ENCODE peak calls at places on chromosomes 13 and 19, in nine cellular contexts. P is NCI-H2081; E is stimulated activated CD8-positive, alpha-beta memory T cell treated with anti-CD3 and anti-CD28 coated beads, Interleukin-4, amount 100 ng/mL, for 24 hours; A is Daoy; H is K562; R is hypothalamus; O is cardiac muscle cell; K is NCI-H524; Q is hepatocyte. N is an unnamed sample.

GRCh38 chr13:85655040-85655439 is 144.2 kb downstream of the SLITRK6 start:
- DNase-seq in Q (no peak), A (no peak), P (no peak), H (no peak), O (no peak), E (no peak), R (no peak), K (no peak), N (no peak)

GRCh38 chr19:55344444-55344843 is 4.8 kb downstream of the KMT5C start:
- DNase-seq in K (no peak), H (no peak), A (no peak), Q (no peak), O (no peak), E (no peak), R (no peak), P (peak; percentile 70), N (peak; percentile 70)

GRCh38 chr13:24187185-24187584 is 26.7 kb downstream of the SPATA13 start:
- DNase-seq in A (no peak), Q (peak; percentile 22), O (peak; percentile 39), E (no peak), H (no peak), R (no peak), K (no peak), P (no peak), N (no peak)

GRCh38 chr13:101529419-101529818 is 76.9 kb downstream of the ITGBL1 start:
- DNase-seq in A (peak; percentile 77), H (no peak), O (peak; percentile 55), P (no peak), R (no peak), K (no peak), Q (no peak), E (no peak), N (no peak)

GRCh38 chr13:19795956-19796355 is 13.2 kb upstream of the PSPC1 start:
- DNase-seq in R (no peak), H (no peak), E (no peak), K (no peak), A (no peak), O (no peak), P (no peak), Q (no peak), N (no peak)

GRCh38 chr19:21483589-21484170 is 21.7 kb upstream of the ZNF429 start:
- DNase-seq in K (no peak), A (peak; percentile 11), E (peak; percentile 56), O (peak; percentile 16), R (no peak), H (peak; percentile 38), P (no peak), Q (no peak), N (no peak)

GRCh38 chr19:52176574-52176973 is 5.2 kb upstream of the ZNF836 start:
- DNase-seq in P (no peak), R (no peak), H (no peak), K (no peak), O (no peak), A (no peak), Q (no peak), E (no peak), N (no peak)

GRCh38 chr13:65378943-65379519 is 1851.1 kb downstream of the PCDH9 start:
- DNase-seq in E (no peak), H (no peak), K (no peak), Q (no peak), A (no peak), O (peak; percentile 25), P (peak; percentile 25), R (no peak), N (no peak)

GRCh38 chr13:38520041-38520440 is 166.8 kb upstream of the FREM2 start:
- DNase-seq in Q (no peak), E (no peak), A (no peak), P (no peak), O (no peak), R (no peak), K (no peak), H (no peak), N (no peak)

GRCh38 chr13:31431722-31432137 is 232.0 kb downstream of the B3GLCT start:
- DNase-seq in H (peak; percentile 60), R (peak; percentile 5), P (peak; percentile 20), E (peak; percentile 34), O (peak; percentile 69), A (peak; percentile 29), Q (peak; percentile 60), K (peak; percentile 14), N (no peak)

GRCh38 chr19:50252111-50252886 is 48.9 kb downstream of the MYH14 start:
- DNase-seq in Q (no peak), E (peak; percentile 7), H (peak; percentile 69), O (peak; percentile 34), P (no peak), R (no peak), K (no peak), A (peak; percentile 41), N (no peak)

GRCh38 chr19:3573162-3573857 is 566 bp downstream of the HMG20B start:
- DNase-seq in R (no peak), P (no peak), H (no peak), K (no peak), A (peak; percentile 39), E (no peak), O (no peak), Q (peak; percentile 58), N (no peak)

GRCh38 chr19:46453661-46454060 is 17.7 kb downstream of the PNMA8A start:
- DNase-seq in E (no peak), Q (no peak), O (no peak), K (no peak), H (no peak), R (no peak), P (no peak), A (no peak), N (no peak)

GRCh38 chr19:51593138-51593890 is 22.2 kb downstream of the ZNF175 start:
- DNase-seq in K (no peak), E (no peak), O (no peak), H (peak; percentile 26), P (no peak), R (no peak), A (no peak), Q (no peak), N (no peak)

GRCh38 chr19:31054430-31054829 is 294.8 kb downstream of the TSHZ3 start:
- DNase-seq in K (no peak), P (no peak), R (no peak), Q (peak; percentile 44), O (peak; percentile 78), H (no peak), E (peak; percentile 4), A (peak; percentile 67), N (no peak)

GRCh38 chr19:42561512-42561911 is 33.2 kb downstream of the CEACAM8 start:
- DNase-seq in A (no peak), Q (no peak), R (no peak), O (no peak), K (no peak), P (no peak), E (no peak), H (no peak), N (no peak)

GRCh38 chr19:6260912-6261636 is 18.7 kb downstream of the MLLT1 start:
- DNase-seq in P (no peak), A (no peak), O (no peak), H (peak; percentile 66), K (no peak), Q (peak; percentile 54), R (no peak), E (peak; percentile 31), N (no peak)

GRCh38 chr13:69008503-69008902 is 1099.1 kb upstream of the ATXN8OS start:
- DNase-seq in Q (no peak), P (no peak), O (no peak), A (no peak), K (no peak), H (no peak), R (no peak), E (no peak), N (no peak)

GRCh38 chr19:31355330-31356289 is 6.4 kb upstream of the TSHZ3 start:
- DNase-seq in P (no peak), R (no peak), A (no peak), K (no peak), O (no peak), H (no peak), E (no peak), Q (no peak), N (no peak)

GRCh38 chr13:25980255-25980654 is 71.6 kb downstream of the SHISA2 start:
- DNase-seq in R (no peak), H (no peak), O (peak; percentile 31), A (peak; percentile 31), Q (no peak), E (no peak), P (peak; percentile 9), K (no peak), N (peak; percentile 8)

GRCh38 chr19:49475995-49476880 is 2.2 kb downstream of the FLT3LG start:
- DNase-seq in O (peak; percentile 53), R (no peak), E (peak; percentile 68), A (peak; percentile 42), K (peak; percentile 49), P (no peak), H (peak; percentile 65), Q (peak; percentile 88), N (no peak)

GRCh38 chr19:38003427-38004099 is 96.6 kb downstream of the SIPA1L3 start:
- DNase-seq in P (peak; percentile 96), Q (peak; percentile 78), O (peak; percentile 86), H (no peak), E (no peak), R (no peak), A (peak; percentile 96), K (peak; percentile 68), N (peak; percentile 43)

GRCh38 chr19:23481043-23481442 is 85.8 kb upstream of the ZNF91 start:
- DNase-seq in K (no peak), H (no peak), P (no peak), Q (no peak), R (no peak), O (no peak), A (no peak), E (no peak), N (no peak)

N was measured in hippocampal formation.